ENCODE peak calls at places on chromosomes 7 and 10, in five cellular contexts. N, P, A, Z and O are unnamed samples.

GRCh38 chr7:127907638-127908040 is 123.6 kb downstream of the LRRC4 start:
- DNase-seq in N (no peak), P (no peak), A (no peak), Z (no peak), O (no peak)

GRCh38 chr7:96311967-96312366 is 9.9 kb downstream of the SLC25A13 start:
- DNase-seq in N (no peak), P (peak), A (no peak), Z (no peak), O (no peak)

GRCh38 chr7:1367501-1367900 is 91.8 kb downstream of the MICALL2 start:
- DNase-seq in N (no peak), P (no peak), A (no peak), Z (no peak), O (no peak)

GRCh38 chr7:25831901-25832411 is 320.0 kb upstream of the NFE2L3 start:
- DNase-seq in N (no peak), P (no peak), A (no peak), Z (no peak), O (no peak)

GRCh38 chr7:89621925-89622641 is 532.2 kb upstream of the STEAP1 start:
- DNase-seq in N (no peak), P (no peak), A (no peak), Z (no peak), O (no peak)

GRCh38 chr10:88903715-88904114 is 23.7 kb downstream of the STAMBPL1 start:
- DNase-seq in N (no peak), P (no peak), A (no peak), Z (no peak), O (no peak)

GRCh38 chr7:150756858-150757257 is 19.6 kb downstream of the GIMAP5 start:
- DNase-seq in N (no peak), P (no peak), A (no peak), Z (no peak), O (no peak)

GRCh38 chr7:96388620-96389383 is 66.9 kb upstream of the SLC25A13 start:
- DNase-seq in N (no peak), P (peak), A (no peak), Z (peak), O (no peak)

GRCh38 chr7:131249003-131249402 is 78.7 kb upstream of the MKLN1 start:
- DNase-seq in N (peak), P (peak), A (peak), Z (no peak), O (peak)

GRCh38 chr7:133015879-133016278 is 66.0 kb downstream of the CHCHD3 start:
- DNase-seq in N (no peak), P (no peak), A (no peak), Z (no peak), O (no peak)

GRCh38 chr10:123649672-123650071 is 16.5 kb upstream of the GPR26 start:
- DNase-seq in N (no peak), P (no peak), A (no peak), Z (no peak), O (no peak)

GRCh38 chr10:70255329-70256299 is 22.4 kb upstream of the PPA1 start:
- DNase-seq in N (no peak), P (no peak), A (no peak), Z (no peak), O (no peak)

GRCh38 chr7:98879989-98880337 is 1.6 kb downstream of the TRRAP start:
- DNase-seq in N (no peak), P (no peak), A (no peak), Z (no peak), O (no peak)

GRCh38 chr7:92697414-92697813 is 107.2 kb upstream of the FAM133B start:
- DNase-seq in N (no peak), P (no peak), A (no peak), Z (no peak), O (no peak)

GRCh38 chr10:125094826-125095225 is 65.5 kb downstream of the CTBP2 start:
- DNase-seq in N (no peak), P (no peak), A (peak), Z (no peak), O (no peak)

GRCh38 chr10:15661574-15661973 is 58.1 kb downstream of the ITGA8 start:
- DNase-seq in N (no peak), P (peak), A (no peak), Z (no peak), O (no peak)

GRCh38 chr7:115350764-115351163 is 428.9 kb downstream of the MDFIC start:
- DNase-seq in N (no peak), P (no peak), A (no peak), Z (no peak), O (no peak)

GRCh38 chr10:93616844-93617360 is 4.6 kb downstream of the PDE6C start:
- DNase-seq in N (no peak), P (no peak), A (no peak), Z (no peak), O (no peak)

GRCh38 chr10:129031233-129032150 is 435.5 kb upstream of the MGMT start:
- DNase-seq in N (no peak), P (no peak), A (no peak), Z (peak), O (peak)

GRCh38 chr10:22097696-22098095 is 94.2 kb upstream of the DNAJC1 start:
- DNase-seq in N (no peak), P (no peak), A (no peak), Z (no peak), O (no peak)

GRCh38 chr10:123837771-123838170 is 53.8 kb downstream of the CPXM2 start:
- DNase-seq in N (no peak), P (no peak), A (no peak), Z (no peak), O (no peak)

GRCh38 chr10:10477859-10478258 is 539.8 kb upstream of the CELF2 start:
- DNase-seq in N (no peak), P (no peak), A (no peak), Z (no peak), O (no peak)

GRCh38 chr7:81430150-81430549 is 339.7 kb downstream of the HGF start:
- DNase-seq in N (no peak), P (no peak), A (no peak), Z (no peak), O (no peak)

GRCh38 chr7:83324596-83324995 is 161.9 kb upstream of the PCLO start:
- DNase-seq in N (no peak), P (no peak), A (no peak), Z (no peak), O (no peak)

GRCh38 chr7:23012797-23013714 is 874 bp downstream of the HYCC1 start:
- DNase-seq in N (no peak), P (no peak), A (peak), Z (peak), O (peak)

GRCh38 chr7:84744388-84744787 is 442.5 kb downstream of the SEMA3D start:
- DNase-seq in N (no peak), P (no peak), A (no peak), Z (no peak), O (no peak)

GRCh38 chr10:126252884-126253612 is 135.2 kb downstream of the ADAM12 start:
- DNase-seq in N (no peak), P (peak), A (no peak), Z (no peak), O (no peak)

GRCh38 chr7:29812185-29812876 is 6.0 kb downstream of the WIPF3 start:
- DNase-seq in N (no peak), P (no peak), A (no peak), Z (no peak), O (no peak)

GRCh38 chr7:150514748-150515222 is at the start of gene GIMAP7:
- DNase-seq in N (no peak), P (no peak), A (no peak), Z (no peak), O (no peak)

GRCh38 chr10:70274643-70275042 is 9.2 kb downstream of the NPFFR1 start:
- DNase-seq in N (no peak), P (peak), A (no peak), Z (no peak), O (no peak)

GRCh38 chr7:30162622-30163124 is 27.9 kb downstream of the MTURN start:
- DNase-seq in N (no peak), P (no peak), A (no peak), Z (no peak), O (no peak)

GRCh38 chr7:41637051-41637450 is 65.8 kb downstream of the INHBA start:
- DNase-seq in N (no peak), P (no peak), A (no peak), Z (no peak), O (no peak)

GRCh38 chr7:17144313-17144712 is 154.1 kb upstream of the AHR start:
- DNase-seq in N (no peak), P (no peak), A (no peak), Z (no peak), O (no peak)

GRCh38 chr7:47186316-47186715 is 395.6 kb downstream of the TNS3 start:
- DNase-seq in N (no peak), P (no peak), A (no peak), Z (no peak), O (no peak)

GRCh38 chr10:19819419-19820033 is 3.3 kb downstream of the PLXDC2 start:
- DNase-seq in N (no peak), P (no peak), A (no peak), Z (no peak), O (no peak)

GRCh38 chr7:23746629-23747028 is 36.6 kb downstream of the STK31 start:
- DNase-seq in N (no peak), P (no peak), A (no peak), Z (no peak), O (no peak)

GRCh38 chr7:102914585-102914984 is 1.8 kb downstream of the LRRC17 start:
- DNase-seq in N (peak), P (no peak), A (no peak), Z (no peak), O (no peak)

GRCh38 chr7:6553460-6554044 is 2.3 kb upstream of the GRID2IP start:
- DNase-seq in N (no peak), P (no peak), A (no peak), Z (no peak), O (no peak)
- TF ChIP-seq CTCF in N (no peak), P (no peak), A (no peak), Z (peak), O (no peak)

DNA sequence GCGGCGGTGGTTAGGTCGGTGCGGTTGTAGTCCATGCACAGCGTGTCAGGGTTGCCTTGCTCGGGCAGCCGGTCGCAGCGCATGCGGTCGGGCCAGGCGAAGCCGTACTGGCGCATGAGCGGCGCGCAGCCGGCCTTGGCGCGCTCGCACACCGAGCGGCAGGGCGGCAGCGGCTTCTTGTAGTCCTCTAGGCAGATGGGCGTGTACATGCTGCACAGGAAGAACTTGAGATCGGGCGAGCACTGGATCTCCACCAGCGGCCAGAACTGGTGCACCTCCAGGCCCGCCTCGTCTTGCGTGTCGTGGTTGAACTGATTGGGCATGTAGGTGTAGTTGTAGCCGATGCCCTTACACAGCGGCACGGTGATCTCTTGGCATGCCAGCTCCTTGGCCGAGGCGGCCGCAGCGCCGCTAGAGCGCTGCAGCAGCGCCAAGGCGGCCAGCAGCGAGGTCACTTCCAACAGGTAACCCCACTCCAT is 1.1 kb downstream of the FZD8 start:
- DNase-seq in N (no peak), P (peak), A (peak), Z (peak), O (peak)
- TF ChIP-seq CTCF in N (no peak), P (no peak), A (peak), Z (no peak), O (no peak)

GRCh38 chr10:97179731-97180366 is 5.9 kb downstream of the SLIT1 start:
- DNase-seq in N (no peak), P (no peak), A (peak), Z (peak), O (peak)
- TF ChIP-seq CTCF in N (no peak), P (no peak), A (peak), Z (no peak), O (peak)

GRCh38 chr7:155372782-155373358 is 75.2 kb downstream of the INSIG1 start:
- DNase-seq in N (no peak), P (no peak), A (no peak), Z (no peak), O (no peak)

GRCh38 chr7:155371331-155371883 is 73.7 kb downstream of the INSIG1 start:
- DNase-seq in N (no peak), P (no peak), A (peak), Z (no peak), O (no peak)

GRCh38 chr7:155369766-155370165 is 72.1 kb downstream of the INSIG1 start:
- DNase-seq in N (no peak), P (no peak), A (peak), Z (no peak), O (no peak)

GRCh38 chr7:155373359-155374273 is 75.9 kb downstream of the INSIG1 start:
- DNase-seq in N (no peak), P (no peak), A (no peak), Z (peak), O (no peak)

GRCh38 chr7:155371884-155372781 is 74.5 kb downstream of the INSIG1 start:
- DNase-seq in N (no peak), P (no peak), A (peak), Z (no peak), O (no peak)
- TF ChIP-seq CTCF in N (no peak), P (no peak), A (no peak), Z (peak), O (peak)